ENCODE peak calls at places on chromosomes 4 and X, in nine cellular contexts. V, I, N, Y, D, S, A, X and W are unnamed samples.
A peak's percentile ranks its signal among the peaks of the same experiment; 100 is the strongest.

GRCh38 chr4:75584067-75584466 is 28.2 kb downstream of the ODAPH start:
- DNase-seq in V (no peak), I (no peak), N (no peak), Y (no peak), D (peak; percentile 13), S (no peak), A (no peak), X (no peak), W (no peak)

GRCh38 chr4:167020410-167020809 is 213.9 kb downstream of the SPOCK3 start:
- DNase-seq in V (no peak), I (peak; percentile 21), N (no peak), Y (no peak), D (no peak), S (no peak), A (no peak), X (no peak), W (peak; percentile 28)

GRCh38 chr4:22678851-22679517 is 13.8 kb upstream of the GBA3 start:
- DNase-seq in V (no peak), I (no peak), N (no peak), Y (no peak), D (no peak), S (no peak), A (no peak), X (no peak), W (no peak)

GRCh38 chr4:78962597-78963115 is 23.4 kb upstream of the PAQR3 start:
- DNase-seq in V (no peak), I (no peak), N (no peak), Y (no peak), D (no peak), S (no peak), A (no peak), X (no peak), W (no peak)

GRCh38 chrX:130770615-130771014 is 132.4 kb downstream of the ENOX2 start:
- DNase-seq in V (no peak), I (no peak), N (no peak), Y (no peak), D (no peak), S (no peak), A (peak; percentile 13), X (no peak), W (peak; percentile 85)

GRCh38 chr4:62415256-62415655 is 1215.1 kb downstream of the ADGRL3 start:
- DNase-seq in V (no peak), I (no peak), N (no peak), Y (no peak), D (no peak), S (no peak), A (no peak), X (no peak), W (no peak)

GRCh38 chr4:27048350-27049100 is 187.9 kb downstream of the STIM2 start:
- DNase-seq in V (no peak), I (peak; percentile 18), N (no peak), Y (no peak), D (no peak), S (no peak), A (no peak), X (no peak), W (peak; percentile 31)

GRCh38 chr4:123922847-123923246 is 526.3 kb downstream of the SPRY1 start:
- DNase-seq in V (no peak), I (no peak), N (no peak), Y (no peak), D (no peak), S (no peak), A (no peak), X (no peak), W (peak; percentile 45)

GRCh38 chr4:40243390-40243948 is 46.6 kb downstream of the RHOH start:
- DNase-seq in V (no peak), I (no peak), N (no peak), Y (no peak), D (no peak), S (no peak), A (no peak), X (no peak), W (no peak)

GRCh38 chr4:123783091-123783765 is 386.6 kb downstream of the SPRY1 start:
- DNase-seq in V (no peak), I (no peak), N (no peak), Y (no peak), D (no peak), S (no peak), A (no peak), X (no peak), W (no peak)

GRCh38 chrX:38110231-38110630 is 103.9 kb downstream of the SYTL5 start:
- DNase-seq in V (no peak), I (no peak), N (no peak), Y (no peak), D (no peak), S (no peak), A (no peak), X (no peak), W (no peak)

GRCh38 chr4:47122592-47123291 is 91.4 kb downstream of the GABRB1 start:
- DNase-seq in V (no peak), I (peak; percentile 79), N (peak; percentile 42), Y (peak; percentile 2), D (peak; percentile 51), S (peak; percentile 69), A (peak; percentile 68), X (peak; percentile 4), W (peak; percentile 68)

GRCh38 chr4:136392576-136392975 is 1139.7 kb downstream of the PCDH18 start:
- DNase-seq in V (no peak), I (no peak), N (no peak), Y (no peak), D (no peak), S (no peak), A (peak; percentile 13), X (no peak), W (peak; percentile 2)

GRCh38 chr4:175504316-175504715 is 307.7 kb downstream of the GPM6A start:
- DNase-seq in V (no peak), I (no peak), N (no peak), Y (no peak), D (no peak), S (no peak), A (no peak), X (no peak), W (no peak)

GRCh38 chr4:183636923-183637322 is 22.1 kb downstream of the RWDD4 start:
- DNase-seq in V (no peak), I (no peak), N (no peak), Y (no peak), D (no peak), S (peak; percentile 20), A (no peak), X (no peak), W (peak; percentile 60)

GRCh38 chr4:165537028-165537648 is 158.3 kb downstream of the CPE start:
- DNase-seq in V (no peak), I (peak; percentile 73), N (no peak), Y (no peak), D (peak; percentile 2), S (no peak), A (no peak), X (no peak), W (peak; percentile 67)

GRCh38 chr4:8274772-8275241 is 5.3 kb downstream of the HTRA3 start:
- DNase-seq in V (peak; percentile 92), I (peak; percentile 95), N (peak; percentile 53), Y (no peak), D (peak; percentile 78), S (peak; percentile 48), A (peak; percentile 95), X (peak; percentile 77), W (no peak)

GRCh38 chr4:63717384-63717783 is 691.9 kb downstream of the TECRL start:
- DNase-seq in V (no peak), I (peak; percentile 41), N (no peak), Y (no peak), D (no peak), S (no peak), A (no peak), X (no peak), W (peak; percentile 12)

GRCh38 chr4:181301735-181302380 is 941.3 kb upstream of the TENM3 start:
- DNase-seq in V (peak; percentile 17), I (peak; percentile 58), N (peak; percentile 59), Y (no peak), D (peak; percentile 47), S (no peak), A (peak; percentile 7), X (no peak), W (peak; percentile 0)

GRCh38 chr4:127601029-127601428 is 31.7 kb upstream of the INTU start:
- DNase-seq in V (no peak), I (no peak), N (no peak), Y (no peak), D (no peak), S (no peak), A (no peak), X (no peak), W (peak; percentile 35)

DNA sequence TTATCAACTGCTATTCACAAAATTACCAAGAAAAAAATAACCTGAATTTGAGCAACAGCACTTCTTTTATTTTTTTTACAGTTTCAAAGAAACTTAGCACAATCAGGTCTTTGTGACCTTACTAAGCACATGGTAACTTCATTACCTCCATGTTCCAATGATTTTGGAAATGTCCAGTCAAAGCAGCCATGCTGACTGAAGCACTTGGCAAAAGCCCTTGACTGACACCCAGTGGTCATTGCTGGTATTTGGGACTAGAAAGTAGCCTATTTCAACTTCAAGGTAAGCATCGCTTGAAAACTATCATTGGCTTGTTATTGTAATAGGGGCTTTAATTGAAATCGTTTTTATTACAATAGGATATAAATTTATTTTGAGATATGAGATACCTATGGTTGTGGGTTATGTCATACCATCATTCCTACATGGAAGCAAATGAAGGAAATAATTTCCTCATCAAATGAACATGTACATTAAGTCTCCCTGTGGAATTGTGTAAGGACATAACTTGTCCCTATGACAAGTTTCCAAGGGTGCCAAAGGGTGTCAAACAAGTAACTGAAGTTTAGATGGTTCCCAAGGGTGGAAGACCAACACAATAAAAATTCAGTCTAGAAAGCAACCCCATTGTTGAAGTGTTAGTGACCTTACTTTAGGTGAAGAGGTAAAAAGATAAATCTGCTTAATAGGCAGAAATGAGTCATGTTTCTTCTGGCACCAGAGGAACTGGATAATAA is 15.2 kb upstream of the ANXA10 start:
- DNase-seq in V (peak; percentile 12), I (peak; percentile 75), N (peak; percentile 75), Y (peak; percentile 7), D (peak; percentile 54), S (peak; percentile 72), A (peak; percentile 44), X (peak; percentile 11), W (peak; percentile 76)
- TF ChIP-seq CTCF in V (peak; percentile 86), I (peak; percentile 98), N (peak; percentile 58), Y (peak; percentile 48), D (peak; percentile 47), S (peak; percentile 69), A (peak; percentile 99), X (peak; percentile 96), W (peak; percentile 74)

GRCh38 chr4:143458966-143459365 is 54.5 kb upstream of the SMARCA5 start:
- DNase-seq in V (no peak), I (no peak), N (no peak), Y (no peak), D (no peak), S (no peak), A (no peak), X (no peak), W (no peak)
- H3K4me3 ChIP-seq in V (no peak overlapping the region), I (no peak overlapping the region), N (no peak overlapping the region), Y (no peak overlapping the region), D (no peak overlapping the region), S (no peak overlapping the region), A (no peak overlapping the region), X (no peak overlapping the region), W (no peak overlapping the region)

GRCh38 chrX:71911023-71911730 is 532 bp downstream of the NHSL2 start:
- DNase-seq in V (peak; percentile 21), I (peak; percentile 83), N (no peak), Y (peak; percentile 3), D (peak; percentile 26), S (no peak), A (no peak), X (no peak), W (no peak)
- TF ChIP-seq CTCF in V (peak; percentile 16), I (peak; percentile 45), N (peak; percentile 9), Y (no peak), D (no peak), S (no peak), A (peak; percentile 1), X (peak; percentile 37), W (peak; percentile 11)

GRCh38 chrX:118212817-118213183 is 96.2 kb upstream of the KLHL13 start:
- DNase-seq in V (no peak), I (no peak), N (no peak), Y (no peak), D (no peak), S (no peak), A (no peak), X (no peak), W (no peak)
- H3K4me3 ChIP-seq in V (no peak overlapping the region), I (no peak overlapping the region), N (no peak overlapping the region), Y (no peak overlapping the region), D (no peak overlapping the region), S (no peak overlapping the region), A (no peak overlapping the region), X (no peak overlapping the region), W (no peak overlapping the region)